ENCODE peak calls at places on chromosome 20, in ten cellular contexts. F is IMR-90, I is adrenal gland, N is upper lobe of left lung, P is stomach, M is prostate gland, X is thyroid gland, O is spleen, R is A549, T is breast epithelium. B is an unnamed sample.

GRCh38 chr20:15058836-15059235 is 721.4 kb upstream of the FLRT3 start:
- DNase-seq in F (no peak), I (no peak), N (no peak), P (no peak), M (no peak), X (no peak), O (no peak), R (no peak), T (no peak), B (no peak)

GRCh38 chr20:60271597-60271996 is 313.4 kb downstream of the CDH26 start:
- DNase-seq in F (peak; percentile 12), I (no peak), N (no peak), P (no peak), M (no peak), X (peak; percentile 6), O (no peak), R (peak; percentile 10), T (no peak), B (no peak)

GRCh38 chr20:41704896-41705295 is 86.7 kb upstream of the CHD6 start:
- DNase-seq in F (no peak), I (no peak), N (no peak), P (no peak), M (no peak), X (no peak), O (no peak), R (no peak), T (no peak), B (no peak)

GRCh38 chr20:56949318-56949717 is 317.1 kb downstream of the BMP7 start:
- DNase-seq in F (no peak), I (no peak), N (no peak), P (no peak), M (no peak), X (no peak), O (no peak), R (peak; percentile 33), T (no peak), B (no peak)

GRCh38 chr20:29299811-29300578 is 1957.5 kb upstream of the DEFB115 start:
- DNase-seq in F (no peak), I (no peak), N (peak; percentile 75), P (no peak), M (no peak), X (no peak), O (no peak), R (no peak), T (no peak), B (no peak)

GRCh38 chr20:50837532-50838321 is 42.9 kb downstream of the BCAS4 start:
- DNase-seq in F (peak; percentile 83), I (no peak), N (peak; percentile 31), P (no peak), M (peak; percentile 90), X (no peak), O (no peak), R (no peak), T (peak; percentile 79), B (no peak)

GRCh38 chr20:50586531-50587232 is 76.5 kb downstream of the PTPN1 start:
- DNase-seq in F (no peak), I (no peak), N (no peak), P (no peak), M (no peak), X (no peak), O (peak; percentile 67), R (no peak), T (no peak), B (no peak)

GRCh38 chr20:61120595-61121515 is 131.2 kb upstream of the CDH4 start:
- DNase-seq in F (peak; percentile 69), I (peak; percentile 54), N (no peak), P (no peak), M (peak; percentile 26), X (peak; percentile 74), O (no peak), R (peak; percentile 92), T (peak; percentile 32), B (peak; percentile 54)

GRCh38 chr20:51631011-51631950 is 88.8 kb upstream of the NFATC2 start:
- DNase-seq in F (peak; percentile 99), I (peak; percentile 52), N (no peak), P (no peak), M (peak; percentile 71), X (peak; percentile 15), O (no peak), R (peak; percentile 94), T (peak; percentile 80), B (peak; percentile 18)

GRCh38 chr20:59120491-59120890 is 43.1 kb upstream of the ZNF831 start:
- DNase-seq in F (no peak), I (no peak), N (no peak), P (no peak), M (no peak), X (no peak), O (no peak), R (no peak), T (no peak), B (no peak)

GRCh38 chr20:4017051-4017702 is 1.8 kb upstream of the RNF24 start:
- DNase-seq in F (no peak), I (no peak), N (no peak), P (no peak), M (no peak), X (no peak), O (no peak), R (no peak), T (no peak), B (no peak)

GRCh38 chr20:58064411-58065010 is 163.9 kb downstream of the ANKRD60 start:
- DNase-seq in F (no peak), I (no peak), N (no peak), P (no peak), M (no peak), X (no peak), O (peak; percentile 33), R (no peak), T (no peak), B (no peak)

GRCh38 chr20:19129976-19130612 is 82.3 kb upstream of the SLC24A3 start:
- DNase-seq in F (no peak), I (no peak), N (no peak), P (peak; percentile 68), M (peak; percentile 59), X (peak; percentile 31), O (no peak), R (no peak), T (no peak), B (no peak)

GRCh38 chr20:23666189-23666588 is 22.6 kb downstream of the CST4 start:
- DNase-seq in F (no peak), I (no peak), N (no peak), P (no peak), M (no peak), X (no peak), O (no peak), R (peak; percentile 9), T (no peak), B (no peak)

GRCh38 chr20:50798650-50799049 is 3.8 kb downstream of the BCAS4 start:
- DNase-seq in F (no peak), I (no peak), N (no peak), P (no peak), M (no peak), X (no peak), O (peak; percentile 31), R (no peak), T (no peak), B (no peak)

GRCh38 chr20:31475032-31475431 is at the start of the genes DEFB124 and REM1:
- DNase-seq in F (no peak), I (no peak), N (peak; percentile 89), P (no peak), M (no peak), X (peak; percentile 5), O (no peak), R (no peak), T (no peak), B (no peak)

GRCh38 chr20:31602779-31603441 is 2.2 kb upstream of the ID1 start:
- DNase-seq in F (peak; percentile 89), I (no peak), N (no peak), P (peak; percentile 49), M (no peak), X (peak; percentile 24), O (no peak), R (peak; percentile 83), T (no peak), B (no peak)

GRCh38 chr20:24936526-24937407 is 12.3 kb upstream of the CST7 start:
- DNase-seq in F (no peak), I (no peak), N (no peak), P (no peak), M (no peak), X (no peak), O (peak; percentile 44), R (no peak), T (no peak), B (no peak)

GRCh38 chr20:2146080-2146867 is 44.6 kb downstream of the STK35 start:
- DNase-seq in F (no peak), I (no peak), N (no peak), P (no peak), M (no peak), X (no peak), O (peak; percentile 39), R (no peak), T (no peak), B (no peak)

GRCh38 chr20:36153754-36154695 is 515 bp upstream of the EPB41L1 start:
- DNase-seq in F (peak; percentile 59), I (peak; percentile 94), N (peak; percentile 95), P (peak; percentile 91), M (peak; percentile 89), X (peak; percentile 94), O (peak; percentile 87), R (peak; percentile 60), T (peak; percentile 80), B (peak; percentile 86)

GRCh38 chr20:53672484-53673129 is 79.0 kb upstream of the ZNF217 start:
- DNase-seq in F (peak; percentile 66), I (no peak), N (no peak), P (no peak), M (no peak), X (peak; percentile 6), O (no peak), R (no peak), T (no peak), B (no peak)

GRCh38 chr20:13656721-13657368 is 18.1 kb upstream of the TASP1 start:
- DNase-seq in F (no peak), I (no peak), N (no peak), P (no peak), M (no peak), X (no peak), O (no peak), R (no peak), T (no peak), B (no peak)
- H3K27ac ChIP-seq in F (no peak overlapping the region), I (no peak overlapping the region), N (no peak overlapping the region), P (no peak overlapping the region), M (no peak overlapping the region), X (no peak overlapping the region), O (no peak overlapping the region), R (no peak overlapping the region), T (no peak overlapping the region), B (no peak overlapping the region)

GRCh38 chr20:45347936-45348809 is at the start of gene SDC4:
- DNase-seq in F (peak; percentile 63), I (peak; percentile 79), N (peak; percentile 95), P (peak; percentile 80), M (peak; percentile 68), X (peak; percentile 71), O (peak; percentile 83), R (peak; percentile 51), T (peak; percentile 69), B (peak; percentile 80)
- TF ChIP-seq POLR2A in F (peak; percentile 99), I (peak; percentile 96), N (peak; percentile 99), P (peak; percentile 88), M (peak; percentile 88), X (peak; percentile 94), O (no peak), R (peak; percentile 99), T (peak; percentile 95), B (peak; percentile 99)

GRCh38 chr20:38342716-38343106 is 3.6 kb upstream of the LBP start:
- DNase-seq in F (no peak), I (no peak), N (no peak), P (no peak), M (no peak), X (no peak), O (no peak), R (no peak), T (no peak), B (no peak)
- H3K27ac ChIP-seq in F (no peak overlapping the region), I (no peak overlapping the region), N (no peak overlapping the region), P (no peak overlapping the region), M (no peak overlapping the region), X (no peak overlapping the region), O (no peak overlapping the region), R (no peak overlapping the region), T (no peak overlapping the region), B (no peak overlapping the region)

GRCh38 chr20:62708591-62709536 is at the start of gene NTSR1:
- DNase-seq in F (no peak), I (no peak), N (peak; percentile 80), P (no peak), M (no peak), X (no peak), O (no peak), R (peak; percentile 47), T (no peak), B (no peak)
- TF ChIP-seq POLR2A in F (no peak), I (no peak), N (no peak), P (no peak), M (no peak), X (no peak), O (no peak), R (no peak), T (no peak), B (no peak)